ENCODE peak calls at places on chromosomes 2 and 18, in eight cellular contexts. D is choroid plexus epithelial cell, U is foreskin fibroblast, K is heart right ventricle, Z is AG04450, B is bronchial epithelial cell, M is ovary, T is heart left ventricle. C is an unnamed sample.

GRCh38 chr2:104658840-104659591 is 194.9 kb upstream of the POU3F3 start:
- DNase-seq in T (peak), D (no peak), U (no peak), M (no peak), B (no peak), Z (no peak), K (peak), C (no peak)

GRCh38 chr2:40165503-40165867 is 286.4 kb downstream of the SLC8A1 start:
- DNase-seq in T (peak), K (peak), B (no peak), D (peak), Z (no peak), U (no peak), M (no peak), C (no peak)

GRCh38 chr18:13147146-13147545 is 71.4 kb upstream of the LDLRAD4 start:
- DNase-seq in D (peak), T (no peak), U (no peak), M (no peak), Z (no peak), K (no peak), B (no peak), C (no peak)

GRCh38 chr2:58039170-58039611 is 7.4 kb upstream of the VRK2 start:
- DNase-seq in B (no peak), U (peak), T (no peak), M (no peak), D (peak), Z (no peak), K (no peak), C (no peak)

GRCh38 chr18:74546751-74547530 is 12.6 kb downstream of the CNDP1 start:
- DNase-seq in K (peak), Z (no peak), T (peak), D (peak), U (peak), M (no peak), B (peak), C (no peak)

GRCh38 chr2:222404126-222404891 is 20.0 kb upstream of the SGPP2 start:
- DNase-seq in Z (no peak), K (no peak), T (no peak), U (no peak), B (no peak), D (no peak), M (no peak), C (no peak)

GRCh38 chr2:20173064-20173463 is 51.9 kb downstream of the SDC1 start:
- DNase-seq in T (no peak), Z (no peak), D (no peak), B (no peak), K (no peak), U (no peak), M (no peak), C (no peak)

GRCh38 chr2:10331702-10332401 is 29.1 kb downstream of the HPCAL1 start:
- DNase-seq in K (no peak), B (no peak), U (no peak), D (no peak), Z (no peak), T (peak), M (no peak), C (no peak)

GRCh38 chr2:174877796-174878195 is 113.5 kb upstream of the CHRNA1 start:
- DNase-seq in T (no peak), K (no peak), U (no peak), M (no peak), B (no peak), D (no peak), Z (no peak), C (no peak)

GRCh38 chr2:121128741-121129659 is 156.0 kb downstream of the TFCP2L1 start:
- DNase-seq in B (peak), Z (no peak), D (peak), U (no peak), K (peak), T (no peak), M (no peak), C (no peak)

DNA sequence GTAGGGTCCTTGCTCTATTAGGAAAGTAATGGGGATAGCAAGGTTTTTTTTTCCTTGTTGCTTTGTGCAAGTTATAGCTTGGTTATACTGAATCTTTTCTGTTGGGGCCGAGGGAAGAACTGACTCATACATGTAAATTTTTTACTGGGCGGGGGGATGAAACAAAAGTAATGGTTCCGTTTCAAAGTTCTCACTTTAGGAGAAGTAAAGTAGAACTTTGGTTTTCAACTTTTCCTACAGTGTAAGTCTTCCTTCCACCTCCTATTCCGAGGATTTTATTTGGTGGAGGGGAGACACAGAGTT is 1.1 kb downstream of the AFTPH start:
- DNase-seq in Z (no peak), K (no peak), D (peak), T (no peak), B (peak), M (no peak), U (no peak), C (no peak)
- TF ChIP-seq CTCF in Z (no peak), K (no peak), D (no peak), T (no peak), B (no peak), M (no peak), U (no peak), C (no peak)

GRCh38 chr2:238518828-238519186 is 92.1 kb downstream of the ASB1 start:
- DNase-seq in T (no peak), Z (no peak), U (no peak), D (no peak), B (no peak), K (no peak), M (no peak), C (no peak)
- H3K4me3 ChIP-seq in T (no peak), Z (no peak), U (peak), D (no peak), B (no peak), K (no peak), M (no peak), C (no peak)

GRCh38 chr18:55446996-55447671 is 140.9 kb downstream of the TCF4 start:
- DNase-seq in T (no peak), B (no peak), M (no peak), U (no peak), K (no peak), Z (no peak), D (no peak), C (no peak)
- TF ChIP-seq CTCF in T (no peak), B (no peak), M (no peak), U (no peak), K (no peak), Z (no peak), D (no peak), C (no peak)

GRCh38 chr18:76565238-76566173 is 70.5 kb upstream of the ZNF516 start:
- DNase-seq in D (peak), B (peak), U (peak), K (peak), M (peak), Z (peak), T (peak), C (peak)
- H3K4me3 ChIP-seq in D (peak), B (peak), U (peak), K (peak), M (peak), Z (peak), T (peak), C (peak)

GRCh38 chr2:26982102-26982742 is 11.8 kb downstream of the MAPRE3 start:
- DNase-seq in Z (no peak), K (peak), B (peak), T (peak), U (no peak), M (peak), D (peak), C (peak)
- TF ChIP-seq CTCF in Z (peak), K (peak), B (peak), T (peak), U (no peak), M (peak), D (peak), C (peak)

C was measured in thoracic aorta.